ENCODE peak calls at places on chromosomes 4 and X, in five cellular contexts. L is K562, X is HepG2, S is GM12878, N is A549. M is an unnamed sample.

GRCh38 chrX:10769696-10770619 is 149.6 kb upstream of the MID1 start:
- DNase-seq in L (no peak), X (no peak), S (no peak), N (no peak), M (peak)

GRCh38 chr4:13635281-13635799 is 7.8 kb upstream of the BOD1L1 start:
- DNase-seq in L (no peak), X (no peak), S (no peak), N (no peak), M (no peak)

GRCh38 chrX:47581731-47582647 is at the start of gene TIMP1:
- DNase-seq in L (peak), X (peak), S (peak), N (peak), M (peak)

GRCh38 chr4:5638976-5639375 is 69.4 kb downstream of the EVC2 start:
- DNase-seq in L (no peak), X (no peak), S (no peak), N (peak), M (no peak)

GRCh38 chrX:11913001-11913400 is 155.0 kb downstream of the MSL3 start:
- DNase-seq in L (no peak), X (no peak), S (no peak), N (no peak), M (no peak)

GRCh38 chrX:38282044-38282443 is 45.3 kb downstream of the RPGR start:
- DNase-seq in L (no peak), X (no peak), S (no peak), N (peak), M (peak)

GRCh38 chr4:141654098-141654497 is 17.7 kb downstream of the IL15 start:
- DNase-seq in L (peak), X (no peak), S (no peak), N (peak), M (peak)

GRCh38 chr4:152079543-152080293 is 318.9 kb upstream of the GATB start:
- DNase-seq in L (no peak), X (no peak), S (no peak), N (no peak), M (no peak)

GRCh38 chr4:153063490-153063889 is 127.4 kb downstream of the FHDC1 start:
- DNase-seq in L (no peak), X (no peak), S (no peak), N (no peak), M (no peak)

GRCh38 chr4:88320780-88321373 is 36.5 kb upstream of the PPM1K start:
- DNase-seq in L (no peak), X (no peak), S (peak), N (peak), M (peak)

GRCh38 chr4:67126115-67126514 is 419.2 kb downstream of the CENPC start:
- DNase-seq in L (no peak), X (no peak), S (no peak), N (no peak), M (no peak)

GRCh38 chrX:122434942-122435341 is 749.1 kb upstream of the GRIA3 start:
- DNase-seq in L (no peak), X (no peak), S (no peak), N (no peak), M (no peak)

GRCh38 chr4:108292229-108292628 is 123.5 kb upstream of the LEF1 start:
- DNase-seq in L (no peak), X (no peak), S (no peak), N (no peak), M (no peak)

GRCh38 chr4:62414563-62414962 is 1214.4 kb downstream of the ADGRL3 start:
- DNase-seq in L (no peak), X (no peak), S (no peak), N (no peak), M (no peak)

GRCh38 chrX:133546441-133546840 is 131.2 kb upstream of the GPC4 start:
- DNase-seq in L (no peak), X (no peak), S (no peak), N (no peak), M (no peak)

GRCh38 chrX:40298569-40298968 is 200.8 kb upstream of the BCOR start:
- DNase-seq in L (no peak), X (no peak), S (no peak), N (no peak), M (peak)

GRCh38 chrX:7214251-7214650 is 66.3 kb upstream of the PUDP start:
- DNase-seq in L (no peak), X (no peak), S (no peak), N (no peak), M (no peak)

GRCh38 chrX:106611323-106611681 is 476 bp upstream of the RADX start:
- DNase-seq in L (no peak), X (no peak), S (no peak), N (no peak), M (no peak)

GRCh38 chrX:148530464-148531077 is 30.2 kb downstream of the AFF2 start:
- DNase-seq in L (peak), X (no peak), S (no peak), N (peak), M (peak)

GRCh38 chr4:166121897-166122296 is 248.9 kb downstream of the TLL1 start:
- DNase-seq in L (no peak), X (no peak), S (no peak), N (no peak), M (no peak)

GRCh38 chrX:143340190-143340589 is 177.1 kb downstream of the SPANXN3 start:
- DNase-seq in L (no peak), X (no peak), S (no peak), N (no peak), M (no peak)
- TF ChIP-seq JUNB in L (no peak), X (no peak), S (no peak), N (no peak), M (no peak)

DNA sequence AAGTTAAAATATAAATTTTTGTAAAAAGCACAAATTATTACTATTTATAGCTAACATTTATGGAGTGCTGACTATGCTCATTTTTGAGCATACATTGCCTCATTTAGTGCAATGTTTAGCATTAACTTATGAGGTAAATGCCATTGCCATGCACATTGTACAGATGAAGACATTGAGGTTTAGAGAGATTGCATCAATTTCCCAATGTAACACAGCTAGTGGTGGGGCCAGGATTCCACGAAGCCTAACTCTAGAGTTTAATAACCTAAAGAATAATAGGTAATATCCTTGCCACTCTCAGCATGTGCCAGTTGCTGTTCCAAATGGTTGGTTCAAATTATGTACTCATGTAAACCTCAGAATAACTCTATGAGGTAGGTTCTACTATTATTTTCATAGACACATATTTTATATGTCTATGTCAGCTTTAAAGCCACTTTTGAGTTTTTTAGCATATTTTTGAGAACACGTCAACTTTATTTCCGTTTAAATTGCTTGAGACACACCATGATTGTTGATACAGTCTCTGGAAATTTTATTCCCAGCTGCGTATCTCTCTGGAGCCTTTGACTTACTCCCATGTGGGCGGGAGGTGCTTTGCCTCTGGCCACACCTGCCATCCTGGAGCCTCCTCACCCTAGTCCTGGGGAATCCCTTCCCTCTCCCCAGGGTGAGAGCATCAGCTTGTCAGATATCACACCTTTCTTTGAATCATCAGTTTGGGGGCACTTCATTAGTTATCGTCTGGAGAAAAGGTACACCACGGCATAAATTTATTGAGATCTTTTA is 10.8 kb upstream of the ADH1A start:
- DNase-seq in L (no peak), X (no peak), S (no peak), N (no peak), M (no peak)
- TF ChIP-seq JUNB in L (no peak), X (no peak), S (no peak), N (no peak), M (no peak)

GRCh38 chrX:132094169-132094568 is 33.7 kb downstream of the FRMD7 start:
- DNase-seq in L (no peak), X (no peak), S (no peak), N (no peak), M (no peak)

GRCh38 chrX:132086717-132087116 is 41.1 kb downstream of the FRMD7 start:
- DNase-seq in L (no peak), X (no peak), S (no peak), N (no peak), M (no peak)

GRCh38 chrX:132093239-132093860 is 34.5 kb downstream of the FRMD7 start:
- DNase-seq in L (no peak), X (no peak), S (no peak), N (no peak), M (no peak)

GRCh38 chrX:132090370-132091152 is 37.3 kb downstream of the FRMD7 start:
- DNase-seq in L (no peak), X (no peak), S (no peak), N (no peak), M (no peak)

GRCh38 chrX:132092439-132093065 is 35.3 kb downstream of the FRMD7 start:
- DNase-seq in L (peak), X (peak), S (peak), N (peak), M (peak)
- TF ChIP-seq JUNB in L (no peak), X (no peak), S (no peak), N (no peak), M (no peak)

GRCh38 chrX:22526339-22526738 is 253.6 kb downstream of the CBLL2 start:
- DNase-seq in L (no peak), X (no peak), S (peak), N (peak), M (no peak)
- TF ChIP-seq JUNB in L (no peak), X (no peak), S (peak), N (no peak), M (no peak)

GRCh38 chr4:8108261-8108660 is 50.4 kb downstream of the ABLIM2 start:
- DNase-seq in L (no peak), X (no peak), S (no peak), N (no peak), M (no peak)

GRCh38 chr4:8109406-8110065 is 49.1 kb downstream of the ABLIM2 start:
- DNase-seq in L (no peak), X (no peak), S (no peak), N (no peak), M (no peak)

GRCh38 chr4:8108991-8109390 is 49.6 kb downstream of the ABLIM2 start:
- DNase-seq in L (no peak), X (no peak), S (no peak), N (no peak), M (no peak)

GRCh38 chr4:8112036-8112576 is 46.5 kb downstream of the ABLIM2 start:
- DNase-seq in L (no peak), X (no peak), S (no peak), N (no peak), M (peak)

DNA sequence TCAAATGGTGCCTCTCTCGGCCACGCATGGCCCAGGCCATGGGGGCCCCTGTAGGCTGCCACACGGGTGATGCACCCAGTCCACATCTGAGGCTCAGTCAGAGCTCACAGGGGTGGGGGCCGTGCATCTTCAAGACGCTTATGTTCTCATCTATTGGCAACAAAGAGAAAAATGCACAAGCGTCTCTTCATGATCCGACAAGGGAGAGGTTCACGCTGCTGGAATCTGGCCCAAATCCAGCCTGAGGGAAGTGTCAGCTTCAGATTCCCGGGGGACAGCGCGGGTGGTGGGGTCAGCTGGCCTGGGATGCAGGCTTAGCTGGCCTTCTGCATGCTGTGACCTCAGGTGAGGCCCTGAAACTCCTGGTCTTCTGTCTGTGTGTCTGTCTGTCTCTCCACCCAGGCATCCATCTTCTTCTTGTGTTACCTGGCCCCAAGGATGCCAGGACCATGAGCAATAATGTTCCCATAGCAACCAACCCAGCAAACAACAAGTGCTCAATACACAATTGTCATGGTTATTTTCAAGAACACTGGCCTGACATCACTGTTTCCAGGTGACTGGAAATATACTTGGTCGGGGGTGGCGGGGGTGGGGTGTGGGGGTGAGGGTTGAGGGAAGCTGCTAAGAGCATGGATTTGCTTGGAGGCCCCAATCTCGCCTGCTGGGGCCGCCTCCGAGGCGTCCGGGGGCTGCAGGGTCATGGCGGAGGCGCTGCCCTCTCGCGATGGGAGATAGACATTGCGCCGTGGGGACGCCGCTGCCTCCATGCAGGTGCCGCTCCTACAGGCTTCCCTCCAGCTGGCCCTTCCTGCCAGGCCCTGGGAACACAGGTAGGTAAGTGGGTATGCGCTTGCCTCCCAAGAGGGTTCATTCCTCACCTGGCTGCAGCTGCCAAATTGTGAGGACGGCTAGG is 48.3 kb downstream of the ABLIM2 start:
- DNase-seq in L (peak), X (peak), S (no peak), N (peak), M (peak)
- TF ChIP-seq JUNB in L (no peak), X (no peak), S (no peak), N (no peak), M (no peak)

DNA sequence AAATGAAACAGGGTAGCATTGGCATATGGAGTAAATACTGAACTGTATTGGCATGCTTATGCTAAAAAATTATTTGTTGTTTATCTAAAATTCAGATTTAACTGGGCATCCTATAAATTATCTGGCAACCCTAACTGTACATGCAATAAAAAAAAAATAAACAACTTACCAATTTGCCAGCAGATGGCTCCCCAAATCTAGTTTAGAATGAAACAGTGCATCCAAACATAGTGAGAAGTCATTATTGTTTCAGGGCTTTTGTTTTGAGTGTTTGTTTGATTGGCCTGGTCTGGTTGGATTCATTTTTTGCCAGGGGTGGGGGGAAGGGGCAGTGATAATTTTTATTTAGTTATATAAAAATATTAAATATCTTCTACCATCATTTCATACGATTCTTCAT is 12.8 kb upstream of the NSUN7 start:
- DNase-seq in L (peak), X (peak), S (no peak), N (peak), M (peak)
- TF ChIP-seq JUNB in L (no peak), X (no peak), S (no peak), N (no peak), M (no peak)

GRCh38 chr4:41334182-41334581 is 77.5 kb downstream of the UCHL1 start:
- DNase-seq in L (no peak), X (no peak), S (no peak), N (no peak), M (no peak)
- TF ChIP-seq JUNB in L (no peak), X (no peak), S (no peak), N (no peak), M (no peak)